ENCODE peak calls at places on chromosomes 7 and 10, in nine cellular contexts. X, U, F, H, I, S, L, V and C are unnamed samples. For H3K9me3, the result is how much of the 10 kb centered on the place peaks cover.

GRCh38 chr7:35753761-35754603 is 46.9 kb upstream of the SEPTIN7 start:
- DNase-seq in H (no peak), L (no peak), X (peak), I (no peak), S (peak), F (peak), U (no peak), V (no peak), C (peak)

GRCh38 chr10:97889461-97890265 is 40.0 kb downstream of the GOLGA7B start:
- DNase-seq in U (no peak), I (no peak), S (peak), H (no peak), L (peak), V (peak), F (peak), X (peak), C (peak)

GRCh38 chr7:32901629-32902028 is 10.1 kb upstream of the KBTBD2 start:
- DNase-seq in I (no peak), L (no peak), F (no peak), V (no peak), U (no peak), H (no peak), S (no peak), X (no peak), C (no peak)

GRCh38 chr10:73095479-73096021 is 1.1 kb downstream of the P4HA1 start:
- DNase-seq in X (peak), H (peak), V (peak), I (peak), U (peak), S (peak), L (peak), F (peak), C (peak)

GRCh38 chr7:156558198-156558597 is 82.4 kb upstream of the RNF32 start:
- DNase-seq in S (peak), F (no peak), H (no peak), X (peak), I (no peak), L (no peak), V (peak), U (no peak), C (peak)

GRCh38 chr7:41834805-41835694 is 132.2 kb upstream of the INHBA start:
- DNase-seq in S (peak), I (no peak), X (peak), V (no peak), L (no peak), F (peak), H (no peak), U (no peak), C (peak)

GRCh38 chr10:117960345-117960744 is 86.4 kb downstream of the RAB11FIP2 start:
- DNase-seq in S (peak), H (no peak), L (no peak), U (no peak), I (no peak), F (no peak), X (no peak), V (peak), C (no peak)

GRCh38 chr7:140060788-140061606 is 1.8 kb downstream of the PARP12 start:
- DNase-seq in S (peak), V (no peak), U (no peak), L (no peak), X (peak), F (peak), I (no peak), H (no peak), C (peak)

GRCh38 chr7:12646139-12646538 is 41.3 kb upstream of the ARL4A start:
- DNase-seq in H (peak), V (no peak), L (no peak), U (no peak), F (peak), I (no peak), S (peak), X (no peak), C (peak)

GRCh38 chr10:121668336-121669009 is 70.2 kb upstream of the FGFR2 start:
- DNase-seq in X (no peak), S (no peak), V (peak), L (no peak), F (no peak), H (peak), I (no peak), U (peak), C (no peak)

GRCh38 chr7:2231992-2232765 is 566 bp downstream of the MAD1L1 start:
- DNase-seq in U (peak), L (peak), F (peak), V (peak), H (peak), X (no peak), I (no peak), S (no peak), C (peak)

GRCh38 chr10:43594944-43595589 is 11.2 kb upstream of the ZNF485 start:
- DNase-seq in S (peak), L (peak), H (no peak), I (no peak), F (peak), X (peak), V (no peak), U (peak), C (peak)
- H3K9me3 ChIP-seq in S (under half), L (under half), H (under half), I (under half), F (under half), X (under half), V (under half), U (under half), C (under half)

GRCh38 chr10:130213286-130214080 is 77.3 kb downstream of the GLRX3 start:
- DNase-seq in V (no peak), X (no peak), L (no peak), S (no peak), I (no peak), H (no peak), F (no peak), U (no peak), C (no peak)

GRCh38 chr10:130215918-130216205 is 79.7 kb downstream of the GLRX3 start:
- DNase-seq in I (no peak), L (no peak), H (no peak), V (no peak), X (no peak), U (no peak), F (no peak), S (no peak), C (no peak)

GRCh38 chr10:130214431-130214830 is 78.2 kb downstream of the GLRX3 start:
- DNase-seq in F (no peak), X (no peak), S (no peak), H (no peak), L (no peak), V (no peak), U (no peak), I (no peak), C (no peak)

GRCh38 chr10:130212736-130213135 is 76.5 kb downstream of the GLRX3 start:
- DNase-seq in L (no peak), S (no peak), V (no peak), X (no peak), I (no peak), F (no peak), H (no peak), U (no peak), C (no peak)

DNA sequence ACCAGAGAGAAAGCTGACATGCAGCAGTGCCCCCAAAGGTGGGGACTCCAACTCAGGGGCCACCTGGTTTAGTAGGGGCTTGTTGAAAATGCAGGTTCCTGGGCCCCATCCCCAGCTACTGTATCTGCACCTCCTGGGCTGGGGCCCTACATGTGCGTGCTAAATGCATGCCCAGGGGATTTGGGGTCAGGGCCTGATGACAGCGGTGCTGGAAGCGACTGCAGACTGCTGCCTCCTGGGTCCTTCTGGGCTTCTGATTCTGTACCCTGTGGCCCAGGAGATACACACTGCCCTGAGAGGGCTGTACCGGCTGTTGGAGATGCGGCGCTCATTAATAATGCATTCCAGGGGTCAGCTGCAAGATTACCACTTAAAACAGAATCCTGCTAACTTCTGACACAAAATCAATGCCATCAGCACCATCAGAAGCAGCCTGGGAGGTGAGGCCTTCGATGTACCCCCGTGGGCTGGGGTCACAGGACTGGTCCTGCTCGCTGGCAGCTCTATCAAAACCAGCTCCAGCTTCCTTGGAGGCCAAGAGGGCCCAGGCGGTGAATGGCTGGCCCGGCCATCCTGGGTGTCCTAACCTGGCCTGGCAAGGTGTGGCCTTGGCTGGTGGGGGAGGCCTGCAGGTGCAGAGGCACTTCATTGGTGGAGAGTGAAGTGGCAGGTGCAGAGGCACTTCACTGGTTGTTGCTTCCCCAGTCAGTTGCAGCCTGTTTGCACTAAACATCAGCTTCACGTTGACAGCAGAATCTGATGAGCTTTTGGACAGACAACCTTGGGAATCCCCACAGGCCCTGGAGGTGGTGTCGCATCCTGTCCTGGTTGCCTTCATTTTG is 79.1 kb downstream of the GLRX3 start:
- DNase-seq in X (no peak), V (no peak), H (no peak), U (no peak), I (no peak), F (no peak), S (no peak), L (no peak), C (no peak)
- H3K4me3 ChIP-seq in X (no peak), V (no peak), H (no peak), U (no peak), I (no peak), F (no peak), S (no peak), L (no peak), C (no peak)

GRCh38 chr10:93757136-93757535 is 600 bp upstream of the LGI1 start:
- DNase-seq in V (no peak), H (peak), X (no peak), F (no peak), U (no peak), L (no peak), I (no peak), S (no peak), C (no peak)

GRCh38 chr10:93760490-93760889 is 2.8 kb downstream of the LGI1 start:
- DNase-seq in V (no peak), U (no peak), F (no peak), X (no peak), L (no peak), H (no peak), S (no peak), I (no peak), C (no peak)

GRCh38 chr10:93758911-93759410 is 1.2 kb downstream of the LGI1 start:
- DNase-seq in S (no peak), V (no peak), X (no peak), I (no peak), H (no peak), L (no peak), U (no peak), F (no peak), C (no peak)

GRCh38 chr10:93757766-93758509 is at the start of gene LGI1:
- DNase-seq in H (peak), V (no peak), X (no peak), I (no peak), S (peak), F (peak), L (no peak), U (no peak), C (no peak)

GRCh38 chr10:93758510-93758885 is 762 bp downstream of the LGI1 start:
- DNase-seq in X (no peak), L (no peak), U (no peak), F (no peak), I (no peak), H (no peak), V (no peak), S (no peak), C (no peak)
- H3K9ac ChIP-seq in X (no peak), L (no peak), U (no peak), F (no peak), I (no peak), H (no peak), V (no peak), S (no peak), C (no peak)

GRCh38 chr10:71493741-71494140 is 97.0 kb downstream of the CDH23 start:
- DNase-seq in I (no peak), V (peak), X (no peak), U (no peak), H (no peak), L (no peak), F (no peak), S (no peak), C (no peak)

GRCh38 chr10:71494980-71495381 is 98.3 kb downstream of the CDH23 start:
- DNase-seq in U (no peak), H (no peak), X (no peak), I (no peak), F (no peak), V (no peak), S (no peak), L (no peak), C (no peak)

GRCh38 chr10:71494470-71494869 is 97.8 kb downstream of the CDH23 start:
- DNase-seq in X (no peak), S (no peak), U (no peak), F (no peak), L (no peak), I (no peak), H (no peak), V (no peak), C (no peak)

GRCh38 chr10:71489077-71489476 is 92.4 kb downstream of the CDH23 start:
- DNase-seq in F (no peak), X (no peak), V (no peak), I (no peak), U (no peak), S (no peak), H (no peak), L (no peak), C (no peak)

GRCh38 chr10:71492871-71493270 is 96.2 kb downstream of the CDH23 start:
- DNase-seq in H (no peak), F (no peak), X (no peak), U (no peak), L (no peak), I (no peak), S (no peak), V (no peak), C (no peak)
- H3K9me3 ChIP-seq in H (under half), F (under half), X (under half), U (under half), L (under half), I (under half), S (under half), V (under half), C (under half)

DNA sequence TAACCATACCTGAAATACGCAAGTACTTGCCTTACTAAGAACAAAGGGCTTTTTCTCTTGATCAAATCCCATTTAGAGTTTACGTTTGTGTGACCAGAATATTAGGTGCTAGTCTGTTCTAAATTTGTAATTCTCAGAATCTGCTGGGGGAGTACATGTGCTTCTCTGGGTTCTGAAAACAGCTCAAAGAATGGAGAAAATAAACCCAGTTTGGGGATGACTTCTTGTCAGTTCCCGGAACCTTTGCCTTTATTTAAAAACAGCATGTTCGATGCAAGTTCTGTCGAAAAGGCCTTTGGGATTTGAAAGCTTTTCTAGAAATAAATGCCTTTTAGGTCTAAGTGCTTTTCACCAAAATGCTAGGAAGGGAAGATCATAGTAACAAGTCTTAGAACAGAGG is 147.0 kb downstream of the ARID5B start:
- DNase-seq in L (no peak), V (no peak), H (no peak), F (no peak), X (no peak), U (peak), S (no peak), I (no peak), C (peak)
- H3K4me3 ChIP-seq in L (no peak), V (no peak), H (no peak), F (no peak), X (peak), U (peak), S (peak), I (no peak), C (peak)

DNA sequence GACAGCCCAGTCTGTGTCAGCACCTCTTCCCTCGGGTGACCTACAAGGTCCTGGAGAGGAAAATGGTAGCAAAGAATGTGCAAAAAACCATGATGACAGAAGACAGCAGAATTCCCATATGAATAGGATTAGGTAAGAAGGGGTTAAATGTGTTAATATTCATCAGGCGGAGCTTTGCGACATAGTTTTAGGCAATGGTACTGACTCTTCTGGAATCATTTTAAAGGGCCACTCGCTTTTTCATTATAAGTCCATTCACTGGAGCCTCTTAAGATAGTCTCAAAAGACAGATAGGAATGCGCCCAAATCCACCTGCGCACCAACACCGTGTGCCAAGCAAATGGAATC is 38.2 kb downstream of the DLG5 start:
- DNase-seq in F (no peak), S (no peak), V (no peak), U (no peak), H (no peak), L (no peak), X (peak), I (no peak), C (no peak)
- H3K9ac ChIP-seq in F (peak), S (peak), V (no peak), U (no peak), H (no peak), L (no peak), X (no peak), I (no peak), C (peak)

GRCh38 chr7:56175086-56175760 is 59.0 kb upstream of the NUPR2 start:
- DNase-seq in X (no peak), H (no peak), I (no peak), F (no peak), V (no peak), U (no peak), L (no peak), S (no peak), C (no peak)
- H3K9me3 ChIP-seq in X (under half), H (under half), I (under half), F (under half), V (under half), U (under half), L (under half), S (under half), C (under half)